ENCODE peak calls at places on chromosomes 13 and 19, in six cellular contexts. One of them, this sample, is unnamed.

GRCh38 chr13:113647351-113648217 is 10.4 kb downstream of the ATP4B start:
- DNase-seq in bronchial epithelial cell: peak
- DNase-seq in breast epithelium: peak
- DNase-seq in iPS-NIHi11: no peak
- DNase-seq in NCI-H2171: peak
- DNase-seq in epithelial cell of proximal tubule: peak
- DNase-seq in this sample: peak

GRCh38 chr13:109914111-109914510 is 127.7 kb upstream of the IRS2 start:
- DNase-seq in epithelial cell of proximal tubule: no peak
- DNase-seq in iPS-NIHi11: no peak
- DNase-seq in NCI-H2171: no peak
- DNase-seq in bronchial epithelial cell: no peak
- DNase-seq in breast epithelium: no peak
- DNase-seq in this sample: no peak

GRCh38 chr13:83215627-83216026 is 666.6 kb downstream of the SLITRK1 start:
- DNase-seq in breast epithelium: no peak
- DNase-seq in iPS-NIHi11: no peak
- DNase-seq in bronchial epithelial cell: peak
- DNase-seq in epithelial cell of proximal tubule: no peak
- DNase-seq in NCI-H2171: no peak
- DNase-seq in this sample: no peak

GRCh38 chr13:111568290-111568689 is 247.8 kb downstream of the TEX29 start:
- DNase-seq in bronchial epithelial cell: no peak
- DNase-seq in epithelial cell of proximal tubule: no peak
- DNase-seq in NCI-H2171: no peak
- DNase-seq in iPS-NIHi11: no peak
- DNase-seq in breast epithelium: no peak
- DNase-seq in this sample: no peak

GRCh38 chr19:46840157-46840942 is 10.3 kb downstream of the AP2S1 start:
- DNase-seq in NCI-H2171: peak
- DNase-seq in breast epithelium: no peak
- DNase-seq in epithelial cell of proximal tubule: no peak
- DNase-seq in iPS-NIHi11: peak
- DNase-seq in bronchial epithelial cell: peak
- DNase-seq in this sample: no peak

GRCh38 chr13:98992355-98992754 is 14.5 kb upstream of the DOCK9 start:
- DNase-seq in NCI-H2171: no peak
- DNase-seq in breast epithelium: no peak
- DNase-seq in iPS-NIHi11: no peak
- DNase-seq in bronchial epithelial cell: peak
- DNase-seq in epithelial cell of proximal tubule: peak
- DNase-seq in this sample: no peak

GRCh38 chr13:24619302-24619701 is 60.9 kb upstream of the ATP12A start:
- DNase-seq in NCI-H2171: no peak
- DNase-seq in epithelial cell of proximal tubule: no peak
- DNase-seq in bronchial epithelial cell: no peak
- DNase-seq in iPS-NIHi11: no peak
- DNase-seq in breast epithelium: no peak
- DNase-seq in this sample: no peak

GRCh38 chr13:78875792-78876580 is 217.0 kb upstream of the OBI1 start:
- DNase-seq in NCI-H2171: no peak
- DNase-seq in bronchial epithelial cell: no peak
- DNase-seq in breast epithelium: no peak
- DNase-seq in epithelial cell of proximal tubule: no peak
- DNase-seq in iPS-NIHi11: peak
- DNase-seq in this sample: no peak

GRCh38 chr13:100209857-100210580 is 121.1 kb downstream of the PCCA start:
- DNase-seq in breast epithelium: no peak
- DNase-seq in NCI-H2171: no peak
- DNase-seq in bronchial epithelial cell: peak
- DNase-seq in iPS-NIHi11: no peak
- DNase-seq in epithelial cell of proximal tubule: peak
- DNase-seq in this sample: no peak

GRCh38 chr19:37654525-37654832 is 786 bp downstream of the ZFP30 start:
- DNase-seq in bronchial epithelial cell: peak
- DNase-seq in breast epithelium: no peak
- DNase-seq in iPS-NIHi11: no peak
- DNase-seq in NCI-H2171: no peak
- DNase-seq in epithelial cell of proximal tubule: no peak
- DNase-seq in this sample: no peak

GRCh38 chr13:100751826-100752225 is 77.2 kb upstream of the TMTC4 start:
- DNase-seq in breast epithelium: no peak
- DNase-seq in iPS-NIHi11: no peak
- DNase-seq in bronchial epithelial cell: no peak
- DNase-seq in NCI-H2171: peak
- DNase-seq in epithelial cell of proximal tubule: no peak
- DNase-seq in this sample: no peak

GRCh38 chr13:52852444-52852843 is 4.0 kb upstream of the PCDH8 start:
- DNase-seq in breast epithelium: no peak
- DNase-seq in bronchial epithelial cell: no peak
- DNase-seq in iPS-NIHi11: no peak
- DNase-seq in epithelial cell of proximal tubule: no peak
- DNase-seq in NCI-H2171: peak
- DNase-seq in this sample: no peak

This sample was measured in suprapubic skin.